ENCODE peak calls at places on chromosomes 4 and X, in eight cellular contexts. M is prostate gland, Q is endodermal cell, E is brain microvascular endothelial cell, H is astrocyte, L is WTC11, T is HFF-Myc, W is chondrocyte. Z is an unnamed sample.

GRCh38 chr4:40205259-40206198 is 8.7 kb downstream of the RHOH start:
- DNase-seq in M (no peak), Q (no peak), E (no peak), H (no peak), L (no peak), T (no peak), W (no peak), Z (no peak)

GRCh38 chr4:162061214-162061613 is 102.6 kb downstream of the FSTL5 start:
- DNase-seq in M (no peak), Q (peak), E (peak), H (peak), L (no peak), T (no peak), W (no peak), Z (no peak)

GRCh38 chr4:105633241-105633640 is 75.2 kb downstream of the INTS12 start:
- DNase-seq in M (peak), Q (no peak), E (no peak), H (no peak), L (no peak), T (no peak), W (no peak), Z (no peak)

GRCh38 chrX:51889851-51890250 is 3.6 kb upstream of the MAGED1 start:
- DNase-seq in M (no peak), Q (no peak), E (no peak), H (no peak), L (no peak), T (no peak), W (no peak), Z (no peak)

GRCh38 chr4:61580721-61581377 is 380.7 kb downstream of the ADGRL3 start:
- DNase-seq in M (no peak), Q (no peak), E (no peak), H (peak), L (no peak), T (no peak), W (no peak), Z (no peak)

GRCh38 chrX:103275947-103276567 is 493 bp downstream of the TCEAL5 start:
- DNase-seq in M (no peak), Q (no peak), E (no peak), H (no peak), L (peak), T (no peak), W (peak), Z (no peak)

GRCh38 chr4:1291091-1291490 is 1.4 kb downstream of the MAEA start:
- DNase-seq in M (no peak), Q (no peak), E (no peak), H (no peak), L (no peak), T (no peak), W (no peak), Z (no peak)

GRCh38 chr4:165343353-165344191 is 16.1 kb downstream of the MSMO1 start:
- DNase-seq in M (no peak), Q (peak), E (no peak), H (no peak), L (no peak), T (no peak), W (no peak), Z (no peak)

GRCh38 chr4:122309988-122310626 is 68.7 kb upstream of the ADAD1 start:
- DNase-seq in M (no peak), Q (no peak), E (no peak), H (no peak), L (no peak), T (no peak), W (no peak), Z (no peak)

GRCh38 chrX:53481093-53481492 is 46.9 kb upstream of the HSD17B10 start:
- DNase-seq in M (no peak), Q (peak), E (no peak), H (no peak), L (peak), T (no peak), W (no peak), Z (no peak)

GRCh38 chr4:147596377-147596776 is 20.8 kb upstream of the TMEM184C start:
- DNase-seq in M (no peak), Q (no peak), E (no peak), H (no peak), L (no peak), T (no peak), W (no peak), Z (no peak)

GRCh38 chr4:73831569-73831968 is 4.9 kb upstream of the CXCL6 start:
- DNase-seq in M (no peak), Q (no peak), E (no peak), H (peak), L (no peak), T (no peak), W (no peak), Z (no peak)

GRCh38 chr4:123667991-123668390 is 271.4 kb downstream of the SPRY1 start:
- DNase-seq in M (no peak), Q (no peak), E (no peak), H (no peak), L (no peak), T (no peak), W (no peak), Z (no peak)

GRCh38 chr4:124070688-124071484 is 641.6 kb downstream of the ANKRD50 start:
- DNase-seq in M (no peak), Q (no peak), E (no peak), H (no peak), L (no peak), T (no peak), W (no peak), Z (no peak)

GRCh38 chr4:174099712-174100111 is 183.8 kb downstream of the FBXO8 start:
- DNase-seq in M (no peak), Q (no peak), E (no peak), H (no peak), L (no peak), T (no peak), W (no peak), Z (no peak)

GRCh38 chrX:56766554-56767412 is 37.7 kb downstream of the NBDY start:
- DNase-seq in M (no peak), Q (peak), E (peak), H (peak), L (no peak), T (no peak), W (peak), Z (peak)

GRCh38 chr4:168619266-168619631 is 122.4 kb downstream of the PALLD start:
- DNase-seq in M (no peak), Q (no peak), E (no peak), H (peak), L (no peak), T (no peak), W (no peak), Z (no peak)

GRCh38 chr4:21697583-21697982 is 251.0 kb downstream of the KCNIP4 start:
- DNase-seq in M (no peak), Q (peak), E (peak), H (peak), L (peak), T (no peak), W (no peak), Z (no peak)

GRCh38 chrX:45806410-45807121 is 605.9 kb upstream of the DIPK2B start:
- DNase-seq in M (no peak), Q (no peak), E (peak), H (peak), L (no peak), T (peak), W (no peak), Z (no peak)

GRCh38 chr4:74460833-74461232 is 15.9 kb downstream of the AREG start:
- DNase-seq in M (no peak), Q (no peak), E (no peak), H (no peak), L (no peak), T (no peak), W (no peak), Z (no peak)

GRCh38 chrX:134948333-134949241 is 42.2 kb upstream of the SMIM10 start:
- DNase-seq in M (no peak), Q (no peak), E (peak), H (peak), L (no peak), T (no peak), W (no peak), Z (no peak)

GRCh38 chr4:89496851-89497250 is 189.3 kb upstream of the GPRIN3 start:
- DNase-seq in M (no peak), Q (no peak), E (no peak), H (peak), L (no peak), T (no peak), W (no peak), Z (no peak)

GRCh38 chr4:177802665-177803064 is 360.4 kb upstream of the AGA start:
- DNase-seq in M (no peak), Q (no peak), E (no peak), H (no peak), L (no peak), T (no peak), W (no peak), Z (no peak)

DNA sequence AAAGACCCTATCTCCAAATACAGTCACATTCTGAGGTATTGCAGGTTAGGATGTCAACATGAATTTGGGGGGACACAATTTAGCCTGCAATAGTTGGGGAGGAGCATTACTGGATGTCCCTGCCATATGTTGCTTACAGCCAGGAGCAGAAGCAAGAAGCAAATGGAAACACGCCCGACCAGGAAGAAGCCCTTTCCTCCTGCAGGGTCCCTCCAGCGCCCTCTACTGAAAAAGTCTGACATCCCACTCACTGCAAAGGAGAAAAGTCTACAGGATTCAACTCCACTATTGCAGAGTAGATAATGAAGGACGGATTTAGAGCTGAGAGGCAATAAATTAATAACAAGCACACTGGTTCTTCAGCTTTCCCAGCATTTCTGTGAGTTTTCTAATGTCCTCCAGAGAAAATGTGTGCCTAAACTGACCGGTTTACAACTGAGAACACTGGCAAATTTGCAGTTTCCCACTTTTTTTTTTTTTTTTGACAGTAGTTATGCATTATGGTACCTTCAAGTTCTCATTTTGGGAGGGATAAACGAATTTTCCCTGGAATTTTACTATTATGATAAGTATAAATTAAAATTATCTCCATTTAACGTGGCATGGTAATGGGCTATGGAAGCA is 31.7 kb downstream of the COQ2 start:
- DNase-seq in M (peak), Q (peak), E (peak), H (peak), L (peak), T (no peak), W (no peak), Z (no peak)
- TF ChIP-seq CTCF in M (peak), Q (peak), E (peak), H (peak), L (peak), T (peak), W (peak), Z (peak)

GRCh38 chr4:98625920-98626319 is 32.5 kb downstream of the TSPAN5 start:
- DNase-seq in M (no peak), Q (no peak), E (no peak), H (no peak), L (no peak), T (no peak), W (no peak), Z (no peak)
- TF ChIP-seq CTCF in M (no peak), Q (no peak), E (no peak), H (no peak), L (no peak), T (no peak), W (no peak), Z (no peak)

DNA sequence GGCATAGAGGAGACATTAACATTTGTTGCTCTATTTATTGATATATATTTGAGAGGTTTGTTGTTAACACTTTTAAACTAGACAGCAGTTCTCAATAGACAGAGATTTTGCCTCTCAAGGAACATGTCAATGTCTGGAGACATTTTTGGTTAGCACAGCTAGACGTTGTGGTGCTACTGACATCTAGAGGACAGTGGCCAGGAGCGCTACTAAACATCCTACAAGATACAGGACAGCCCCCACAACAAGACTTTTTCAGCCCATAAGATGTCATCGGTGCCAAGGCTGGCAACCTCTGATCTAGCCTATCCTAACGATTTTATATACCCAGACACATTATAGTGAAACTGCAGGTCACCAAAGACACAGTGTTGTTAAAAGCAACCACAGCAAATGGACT is 18.4 kb upstream of the CTSO start:
- DNase-seq in M (no peak), Q (peak), E (peak), H (no peak), L (peak), T (no peak), W (no peak), Z (no peak)
- TF ChIP-seq CTCF in M (no peak), Q (peak), E (peak), H (peak), L (no peak), T (peak), W (peak), Z (peak)

GRCh38 chrX:40247848-40248622 is 150.3 kb upstream of the BCOR start:
- DNase-seq in M (no peak), Q (no peak), E (no peak), H (no peak), L (no peak), T (no peak), W (no peak), Z (no peak)
- TF ChIP-seq CTCF in M (no peak), Q (no peak), E (no peak), H (no peak), L (no peak), T (no peak), W (no peak), Z (no peak)

GRCh38 chrX:28550331-28550872 is 36.8 kb upstream of the IL1RAPL1 start:
- DNase-seq in M (no peak), Q (no peak), E (no peak), H (no peak), L (no peak), T (no peak), W (no peak), Z (no peak)
- TF ChIP-seq CTCF in M (no peak), Q (peak), E (no peak), H (no peak), L (no peak), T (no peak), W (no peak), Z (no peak)